ENCODE peak calls at places on chromosomes 16 and 17, in five cellular contexts. U is GM12878, M is A549, X is K562, B is H1. N is an unnamed sample.

GRCh38 chr17:78723001-78723796 is 58.9 kb downstream of the CYTH1 start:
- DNase-seq in U (no peak), M (no peak), B (peak), X (no peak), N (no peak)

GRCh38 chr16:74738134-74738541 is 36.5 kb downstream of the FA2H start:
- DNase-seq in M (peak), X (peak), B (no peak), U (no peak), N (no peak)

GRCh38 chr17:77609553-77610517 is 348.7 kb upstream of the TNRC6C start:
- DNase-seq in U (peak), M (no peak), X (no peak), B (peak), N (peak)

GRCh38 chr17:40317345-40317873 is 8.4 kb downstream of the RARA start:
- DNase-seq in M (peak), U (no peak), X (peak), B (peak), N (peak)

GRCh38 chr16:88561485-88562369 is 8.5 kb upstream of the ZC3H18 start:
- DNase-seq in X (peak), B (peak), U (no peak), M (peak), N (no peak)

GRCh38 chr16:28295213-28295612 is 2.9 kb downstream of the SBK1 start:
- DNase-seq in U (no peak), X (no peak), M (no peak), B (no peak), N (no peak)

GRCh38 chr16:16022683-16023064 is 73.3 kb downstream of the ABCC1 start:
- DNase-seq in B (no peak), U (no peak), M (no peak), X (peak), N (no peak)

GRCh38 chr16:71723537-71724319 is 773 bp downstream of the PHLPP2 start:
- DNase-seq in X (peak), U (no peak), M (peak), B (peak), N (peak)

GRCh38 chr16:4138735-4139134 is 22.5 kb upstream of the ADCY9 start:
- DNase-seq in B (no peak), U (no peak), M (no peak), X (no peak), N (no peak)

GRCh38 chr17:71412803-71413202 is 708.0 kb upstream of the SOX9 start:
- DNase-seq in M (peak), U (no peak), B (no peak), X (no peak), N (no peak)

GRCh38 chr16:28897826-28898225 is 19.5 kb downstream of the ATP2A1 start:
- DNase-seq in X (no peak), M (no peak), U (no peak), B (no peak), N (no peak)

GRCh38 chr17:11351479-11351878 is 110.5 kb downstream of the SHISA6 start:
- DNase-seq in M (no peak), B (no peak), U (no peak), X (no peak), N (no peak)

GRCh38 chr16:188674-189073 is 8.4 kb downstream of the HBQ1 start:
- DNase-seq in M (no peak), U (no peak), X (no peak), B (no peak), N (peak)

GRCh38 chr17:81712468-81713003 is 452 bp downstream of the SLC25A10 start:
- DNase-seq in U (no peak), X (peak), M (peak), B (no peak), N (peak)

GRCh38 chr16:81551141-81551808 is 106.7 kb downstream of the CMIP start:
- DNase-seq in M (no peak), B (no peak), X (peak), U (peak), N (no peak)

GRCh38 chr17:12296120-12296727 is 275.5 kb downstream of the MAP2K4 start:
- DNase-seq in U (no peak), X (no peak), B (peak), M (no peak), N (no peak)

GRCh38 chr17:72997559-72997958 is 94.9 kb downstream of the SLC39A11 start:
- DNase-seq in U (no peak), M (no peak), B (no peak), X (no peak), N (no peak)

GRCh38 chr16:49181812-49182211 is 99.8 kb downstream of the CBLN1 start:
- DNase-seq in M (no peak), X (no peak), U (no peak), B (no peak), N (no peak)

GRCh38 chr17:29376667-29377268 is 13.4 kb upstream of the TAOK1 start:
- DNase-seq in B (no peak), X (no peak), M (peak), U (no peak), N (no peak)

GRCh38 chr16:6122401-6122800 is 1024.8 kb upstream of the EEF2KMT start:
- DNase-seq in B (no peak), X (no peak), M (no peak), U (no peak), N (no peak)

GRCh38 chr16:11106726-11107125 is 149.3 kb downstream of the SOCS1 start:
- DNase-seq in U (no peak), B (no peak), M (no peak), X (no peak), N (no peak)

GRCh38 chr17:78174332-78174869 is 6.0 kb downstream of the SYNGR2 start:
- DNase-seq in B (no peak), M (peak), U (no peak), X (no peak), N (no peak)

GRCh38 chr16:68866933-68867332 is 23.6 kb downstream of the TANGO6 start:
- DNase-seq in B (no peak), M (no peak), U (no peak), X (no peak), N (no peak)

GRCh38 chr16:81521141-81521626 is 76.6 kb downstream of the CMIP start:
- DNase-seq in U (no peak), B (no peak), X (peak), M (no peak), N (no peak)

GRCh38 chr17:42142371-42142896 is 12.4 kb downstream of the RAB5C start:
- DNase-seq in X (no peak), B (no peak), M (no peak), U (no peak), N (no peak)

GRCh38 chr17:49214665-49215360 is 4.3 kb downstream of the ABI3 start:
- DNase-seq in B (no peak), U (no peak), M (no peak), X (no peak), N (no peak)

GRCh38 chr17:41763327-41763726 is 23.2 kb downstream of the JUP start:
- DNase-seq in M (no peak), X (peak), B (no peak), U (no peak), N (no peak)

GRCh38 chr17:51119415-51120356 is 982 bp downstream of the SPAG9 start:
- DNase-seq in M (peak), X (no peak), U (no peak), B (peak), N (peak)

GRCh38 chr16:351804-352520 is 561 bp downstream of the AXIN1 start:
- DNase-seq in X (no peak), U (no peak), B (no peak), M (no peak), N (no peak)

GRCh38 chr16:64993464-64993863 is 128.4 kb downstream of the CDH11 start:
- DNase-seq in X (no peak), M (no peak), U (no peak), B (no peak), N (no peak)

GRCh38 chr16:65002265-65002664 is 119.6 kb downstream of the CDH11 start:
- DNase-seq in B (no peak), X (no peak), M (no peak), U (no peak), N (no peak)

GRCh38 chr16:65000654-65001053 is 121.2 kb downstream of the CDH11 start:
- DNase-seq in U (no peak), B (no peak), X (no peak), M (no peak), N (no peak)

GRCh38 chr16:64996641-64997040 is 125.2 kb downstream of the CDH11 start:
- DNase-seq in B (no peak), M (no peak), X (no peak), U (no peak), N (no peak)

GRCh38 chr16:64997121-64997520 is 124.7 kb downstream of the CDH11 start:
- DNase-seq in M (no peak), U (no peak), X (no peak), B (no peak), N (no peak)
- TF ChIP-seq KDM1A in M (no peak), U (no peak), X (no peak), B (no peak), N (no peak)

GRCh38 chr16:67719778-67720144 is 645 bp upstream of the GFOD2 start:
- DNase-seq in M (peak), X (peak), B (no peak), U (no peak), N (peak)
- TF ChIP-seq KDM1A in M (no peak), X (no peak), B (no peak), U (no peak), N (no peak)

GRCh38 chr16:21639493-21639892 is 12.9 kb downstream of the IGSF6 start:
- DNase-seq in X (no peak), U (no peak), M (no peak), B (no peak), N (no peak)

GRCh38 chr16:21638573-21638975 is 13.8 kb downstream of the IGSF6 start:
- DNase-seq in M (no peak), U (no peak), B (no peak), X (no peak), N (peak)

GRCh38 chr16:21637032-21637968 is 15.1 kb downstream of the IGSF6 start:
- DNase-seq in X (no peak), U (no peak), M (peak), B (no peak), N (no peak)

GRCh38 chr16:21628772-21629171 is 23.6 kb downstream of the IGSF6 start:
- DNase-seq in M (no peak), B (no peak), U (no peak), X (no peak), N (no peak)

GRCh38 chr16:21634216-21634615 is 18.2 kb downstream of the IGSF6 start:
- DNase-seq in M (no peak), B (no peak), U (no peak), X (no peak), N (peak)
- TF ChIP-seq KDM1A in M (no peak), B (no peak), U (no peak), X (no peak), N (no peak)

DNA sequence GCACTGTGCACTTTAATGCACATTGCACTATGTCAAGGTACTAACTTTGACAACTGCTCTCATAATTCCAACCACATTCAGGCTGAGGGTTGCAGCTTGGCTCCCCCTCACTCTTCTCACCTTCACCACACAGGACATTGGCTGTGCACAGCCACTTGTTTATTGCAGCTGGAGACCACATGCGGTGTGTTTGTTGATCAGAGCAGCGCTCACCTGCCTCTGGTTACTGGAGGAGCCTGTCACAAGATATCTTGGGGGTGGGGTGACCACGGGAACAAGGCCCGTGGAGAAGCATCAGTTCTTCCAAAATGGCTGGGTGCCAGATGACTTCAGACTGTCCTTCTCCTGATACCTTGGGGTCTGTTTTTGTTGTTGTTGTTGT is 10.6 kb upstream of the CCL5 start:
- DNase-seq in M (no peak), B (no peak), U (no peak), X (no peak), N (no peak)
- TF ChIP-seq KDM1A in M (no peak), B (no peak), U (no peak), X (no peak), N (no peak)

GRCh38 chr17:7346761-7347614 is 5.0 kb upstream of the KCTD11 start:
- DNase-seq in U (no peak), B (no peak), X (no peak), M (no peak), N (no peak)
- TF ChIP-seq KDM1A in U (no peak), B (no peak), X (no peak), M (no peak), N (no peak)

DNA sequence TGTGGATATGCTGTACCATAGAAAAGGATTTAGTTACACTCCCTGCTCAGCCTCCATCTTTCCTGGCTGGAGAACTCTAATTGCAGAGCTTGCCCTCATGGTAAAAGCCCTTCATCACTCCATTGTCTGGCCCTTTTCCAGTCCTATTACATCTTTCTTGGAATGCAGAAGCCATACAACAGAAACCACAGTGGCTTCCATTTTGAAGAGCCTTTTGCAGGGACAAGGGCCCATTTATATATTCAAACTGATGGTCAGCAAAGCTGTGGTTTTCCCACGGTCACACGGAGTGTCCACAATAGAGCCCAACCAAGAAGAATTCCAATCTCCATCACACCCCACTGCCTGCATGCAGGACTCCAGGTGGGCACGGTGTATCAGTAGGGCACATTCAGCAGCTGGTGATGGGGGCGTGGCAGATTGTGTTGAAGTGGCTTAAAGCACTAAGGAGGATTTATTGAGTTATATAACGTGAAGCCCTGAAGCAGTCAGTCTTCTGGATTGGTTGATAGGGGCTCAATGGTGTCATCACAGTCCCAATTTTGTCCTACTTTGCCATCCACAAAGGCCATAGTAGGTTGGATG is 20.3 kb downstream of the COPRS start:
- DNase-seq in B (no peak), U (no peak), X (no peak), M (no peak), N (no peak)
- TF ChIP-seq KDM1A in B (no peak), U (no peak), X (no peak), M (no peak), N (no peak)

GRCh38 chr17:60439501-60439900 is 17.2 kb downstream of the CHCT1 start:
- DNase-seq in M (no peak), B (no peak), X (no peak), U (no peak), N (peak)

DNA sequence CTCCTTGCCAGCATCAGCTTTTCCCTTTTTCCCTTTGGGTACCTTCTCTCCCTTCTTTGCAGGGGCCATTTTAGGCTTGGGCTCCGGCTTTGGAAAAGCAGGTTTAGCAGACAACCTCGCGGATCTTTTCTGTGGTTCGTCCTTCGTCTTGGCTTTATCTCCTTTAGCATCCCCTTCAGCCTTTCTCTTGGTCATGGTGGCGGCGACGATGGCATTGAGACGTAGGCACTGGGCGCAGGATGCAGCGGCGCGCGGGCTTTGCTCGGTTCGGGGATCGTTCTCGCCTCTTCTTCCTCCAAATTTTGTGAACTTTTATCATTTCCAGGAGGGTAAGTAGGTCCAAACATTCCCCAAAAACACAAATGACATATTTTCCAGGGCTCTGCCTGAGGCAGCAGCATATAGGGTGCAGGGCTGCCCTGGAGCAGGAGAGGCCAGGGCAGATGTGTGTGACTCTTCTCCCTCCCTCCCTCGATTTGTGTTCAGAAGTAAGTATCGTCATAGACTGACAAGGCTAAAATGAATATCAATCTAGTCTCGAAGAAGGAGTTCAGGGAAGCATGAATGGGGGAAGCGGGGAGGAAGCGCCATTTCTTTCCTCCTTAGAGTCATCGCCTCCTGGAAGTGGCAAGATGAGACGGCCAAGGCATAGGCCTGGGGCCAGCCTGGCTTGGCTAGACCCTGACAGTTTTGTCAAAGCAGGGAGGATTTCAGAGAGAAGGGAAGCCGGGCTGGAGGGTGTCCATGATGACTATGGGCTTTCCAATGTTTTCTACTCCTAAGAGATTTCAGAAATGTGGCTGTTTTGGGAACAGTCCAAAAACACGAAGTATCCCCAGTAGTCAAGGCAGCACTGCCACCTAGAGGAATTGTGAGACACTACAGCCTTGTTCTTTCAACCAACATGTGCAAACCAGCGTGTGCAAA is 13.2 kb downstream of the CHCT1 start:
- DNase-seq in U (peak), X (peak), M (peak), B (peak), N (peak)
- TF ChIP-seq KDM1A in U (no peak), X (no peak), M (no peak), B (no peak), N (no peak)

DNA sequence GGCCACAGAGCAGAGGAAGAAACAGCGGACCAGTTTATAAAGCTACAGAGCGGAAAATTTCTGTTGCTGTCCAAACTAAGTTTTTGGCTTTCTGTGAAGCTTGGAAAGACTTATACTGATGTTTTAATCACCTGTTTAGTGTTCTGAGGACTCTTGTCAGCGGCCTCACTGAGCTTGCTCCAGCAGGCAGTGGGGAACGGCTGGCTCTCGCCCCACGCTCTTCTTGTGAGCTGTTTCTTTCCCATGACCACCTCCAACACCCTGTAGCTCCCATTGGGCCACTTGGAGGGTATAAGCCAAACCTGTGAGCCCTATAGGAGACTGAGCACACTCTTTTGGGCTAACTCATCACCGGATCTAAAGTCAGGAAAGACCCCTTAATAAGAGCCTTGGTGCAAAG is 48.6 kb downstream of the HIC1 start:
- DNase-seq in U (no peak), X (no peak), B (no peak), M (no peak), N (no peak)
- TF ChIP-seq KDM1A in U (no peak), X (no peak), B (no peak), M (no peak), N (no peak)

GRCh38 chr16:84687715-84688114 is 12.1 kb upstream of the USP10 start:
- DNase-seq in M (no peak), B (no peak), X (no peak), U (peak), N (no peak)
- TF ChIP-seq KDM1A in M (no peak), B (no peak), X (no peak), U (no peak), N (no peak)